ENCODE peak calls at places on chromosomes 5 and 9, in seven cellular contexts. One of them, this sample, is unnamed. For H3K36me3 and H3K27me3, the result is how much of the 10 kb centered on the place peaks cover.

GRCh38 chr5:97355775-97356174 is 172.7 kb upstream of the RIOK2 start:
- DNase-seq in MM.1S: no peak
- DNase-seq in CD8-positive, alpha-beta T cell: no peak
- DNase-seq in Peyer's patch: no peak
- DNase-seq in lung: no peak
- DNase-seq in BE2C: no peak
- DNase-seq in body of pancreas: no peak
- DNase-seq in this sample: no peak

GRCh38 chr5:154762700-154763099 is 7.5 kb downstream of the LARP1 start:
- DNase-seq in body of pancreas: no peak
- DNase-seq in CD8-positive, alpha-beta T cell: no peak
- DNase-seq in BE2C: no peak
- DNase-seq in Peyer's patch: no peak
- DNase-seq in lung: no peak
- DNase-seq in MM.1S: no peak
- DNase-seq in this sample: no peak

GRCh38 chr5:137072376-137073174 is 426.6 kb downstream of the SPOCK1 start:
- DNase-seq in lung: no peak
- DNase-seq in body of pancreas: no peak
- DNase-seq in MM.1S: no peak
- DNase-seq in CD8-positive, alpha-beta T cell: no peak
- DNase-seq in Peyer's patch: no peak
- DNase-seq in BE2C: no peak
- DNase-seq in this sample: no peak

GRCh38 chr5:157172408-157172807 is 6.3 kb upstream of the GARIN3 start:
- DNase-seq in body of pancreas: no peak
- DNase-seq in Peyer's patch: peak
- DNase-seq in CD8-positive, alpha-beta T cell: peak
- DNase-seq in MM.1S: peak
- DNase-seq in BE2C: no peak
- DNase-seq in lung: no peak
- DNase-seq in this sample: peak

GRCh38 chr9:4489919-4490704 is at the start of gene SLC1A1:
- DNase-seq in lung: peak
- DNase-seq in MM.1S: no peak
- DNase-seq in body of pancreas: peak
- DNase-seq in BE2C: no peak
- DNase-seq in Peyer's patch: peak
- DNase-seq in CD8-positive, alpha-beta T cell: no peak
- DNase-seq in this sample: peak

GRCh38 chr5:10635861-10636350 is 72.0 kb downstream of the ANKRD33B start:
- DNase-seq in MM.1S: no peak
- DNase-seq in CD8-positive, alpha-beta T cell: no peak
- DNase-seq in lung: no peak
- DNase-seq in Peyer's patch: peak
- DNase-seq in BE2C: no peak
- DNase-seq in body of pancreas: no peak
- DNase-seq in this sample: no peak

GRCh38 chr9:16726718-16727451 is 143.6 kb downstream of the BNC2 start:
- DNase-seq in Peyer's patch: no peak
- DNase-seq in CD8-positive, alpha-beta T cell: no peak
- DNase-seq in MM.1S: peak
- DNase-seq in lung: peak
- DNase-seq in body of pancreas: peak
- DNase-seq in BE2C: peak
- DNase-seq in this sample: peak

GRCh38 chr9:99103909-99104458 is 929 bp upstream of the TGFBR1 start:
- DNase-seq in BE2C: no peak
- DNase-seq in Peyer's patch: no peak
- DNase-seq in lung: peak
- DNase-seq in CD8-positive, alpha-beta T cell: no peak
- DNase-seq in MM.1S: no peak
- DNase-seq in body of pancreas: peak
- DNase-seq in this sample: no peak

GRCh38 chr9:113956901-113957777 is 81.0 kb downstream of the ZNF618 start:
- DNase-seq in lung: no peak
- DNase-seq in Peyer's patch: no peak
- DNase-seq in MM.1S: no peak
- DNase-seq in BE2C: no peak
- DNase-seq in CD8-positive, alpha-beta T cell: no peak
- DNase-seq in body of pancreas: no peak
- DNase-seq in this sample: no peak

GRCh38 chr9:91533382-91533781 is 109.8 kb upstream of the NFIL3 start:
- DNase-seq in MM.1S: no peak
- DNase-seq in lung: no peak
- DNase-seq in BE2C: no peak
- DNase-seq in body of pancreas: no peak
- DNase-seq in CD8-positive, alpha-beta T cell: no peak
- DNase-seq in Peyer's patch: no peak
- DNase-seq in this sample: no peak

GRCh38 chr9:137757613-137758029 is 120.0 kb upstream of the CACNA1B start:
- DNase-seq in CD8-positive, alpha-beta T cell: no peak
- DNase-seq in body of pancreas: no peak
- DNase-seq in lung: no peak
- DNase-seq in MM.1S: peak
- DNase-seq in BE2C: no peak
- DNase-seq in Peyer's patch: peak
- DNase-seq in this sample: peak

GRCh38 chr5:72015103-72015548 is 92.1 kb upstream of the MAP1B start:
- DNase-seq in lung: no peak
- DNase-seq in BE2C: peak
- DNase-seq in body of pancreas: peak
- DNase-seq in Peyer's patch: no peak
- DNase-seq in MM.1S: no peak
- DNase-seq in CD8-positive, alpha-beta T cell: no peak
- DNase-seq in this sample: no peak

GRCh38 chr9:2764371-2764770 is 47.1 kb downstream of the KCNV2 start:
- DNase-seq in CD8-positive, alpha-beta T cell: peak
- DNase-seq in body of pancreas: no peak
- DNase-seq in Peyer's patch: no peak
- DNase-seq in BE2C: no peak
- DNase-seq in lung: no peak
- DNase-seq in MM.1S: no peak
- DNase-seq in this sample: no peak

GRCh38 chr5:56516936-56517521 is 283.9 kb upstream of the ANKRD55 start:
- DNase-seq in Peyer's patch: no peak
- DNase-seq in MM.1S: no peak
- DNase-seq in CD8-positive, alpha-beta T cell: no peak
- DNase-seq in BE2C: peak
- DNase-seq in body of pancreas: peak
- DNase-seq in lung: no peak
- DNase-seq in this sample: no peak

GRCh38 chr9:126204708-126205225 is 121.9 kb upstream of the MVB12B start:
- DNase-seq in lung: no peak
- DNase-seq in BE2C: no peak
- DNase-seq in MM.1S: no peak
- DNase-seq in body of pancreas: no peak
- DNase-seq in Peyer's patch: no peak
- DNase-seq in CD8-positive, alpha-beta T cell: no peak
- DNase-seq in this sample: no peak

GRCh38 chr9:117679425-117679824 is 24.8 kb upstream of the TLR4 start:
- DNase-seq in lung: no peak
- DNase-seq in body of pancreas: no peak
- DNase-seq in MM.1S: no peak
- DNase-seq in Peyer's patch: no peak
- DNase-seq in CD8-positive, alpha-beta T cell: no peak
- DNase-seq in BE2C: no peak
- DNase-seq in this sample: no peak

GRCh38 chr5:20369151-20369550 is 381.2 kb upstream of the CDH18 start:
- DNase-seq in MM.1S: no peak
- DNase-seq in lung: no peak
- DNase-seq in body of pancreas: no peak
- DNase-seq in Peyer's patch: no peak
- DNase-seq in BE2C: no peak
- DNase-seq in CD8-positive, alpha-beta T cell: no peak
- DNase-seq in this sample: no peak

GRCh38 chr5:44336708-44337107 is 52.5 kb downstream of the FGF10 start:
- DNase-seq in Peyer's patch: no peak
- DNase-seq in body of pancreas: no peak
- DNase-seq in MM.1S: no peak
- DNase-seq in BE2C: no peak
- DNase-seq in CD8-positive, alpha-beta T cell: no peak
- DNase-seq in lung: no peak
- DNase-seq in this sample: no peak

GRCh38 chr5:125499969-125500368 is 753.5 kb upstream of the ZNF608 start:
- DNase-seq in lung: no peak
- DNase-seq in Peyer's patch: no peak
- DNase-seq in BE2C: no peak
- DNase-seq in CD8-positive, alpha-beta T cell: no peak
- DNase-seq in MM.1S: no peak
- DNase-seq in body of pancreas: no peak
- DNase-seq in this sample: no peak

GRCh38 chr5:84255318-84255717 is 129.4 kb downstream of the EDIL3 start:
- DNase-seq in MM.1S: peak
- DNase-seq in body of pancreas: no peak
- DNase-seq in Peyer's patch: no peak
- DNase-seq in BE2C: no peak
- DNase-seq in lung: no peak
- DNase-seq in CD8-positive, alpha-beta T cell: no peak
- DNase-seq in this sample: no peak

GRCh38 chr5:135456238-135457099 is 4.3 kb upstream of the TIFAB start:
- DNase-seq in lung: peak
- DNase-seq in MM.1S: no peak
- DNase-seq in body of pancreas: no peak
- DNase-seq in Peyer's patch: no peak
- DNase-seq in CD8-positive, alpha-beta T cell: no peak
- DNase-seq in BE2C: no peak
- DNase-seq in this sample: peak

GRCh38 chr9:21696411-21696865 is 106.0 kb upstream of the MTAP start:
- DNase-seq in lung: no peak
- DNase-seq in CD8-positive, alpha-beta T cell: no peak
- DNase-seq in Peyer's patch: no peak
- DNase-seq in MM.1S: no peak
- DNase-seq in BE2C: peak
- DNase-seq in body of pancreas: no peak
- DNase-seq in this sample: no peak

GRCh38 chr9:123090956-123091355 is 57.5 kb downstream of the GPR21 start:
- DNase-seq in body of pancreas: no peak
- DNase-seq in lung: no peak
- DNase-seq in BE2C: no peak
- DNase-seq in CD8-positive, alpha-beta T cell: no peak
- DNase-seq in MM.1S: no peak
- DNase-seq in Peyer's patch: no peak
- DNase-seq in this sample: no peak
- H3K36me3 ChIP-seq in body of pancreas: under half
- H3K36me3 ChIP-seq in lung: under half
- H3K36me3 ChIP-seq in BE2C: under half
- H3K36me3 ChIP-seq in CD8-positive, alpha-beta T cell: under half
- H3K36me3 ChIP-seq in MM.1S: under half
- H3K36me3 ChIP-seq in Peyer's patch: under half
- H3K36me3 ChIP-seq in this sample: under half

GRCh38 chr9:37622462-37622861 is 28.3 kb upstream of the FRMPD1 start:
- DNase-seq in MM.1S: no peak
- DNase-seq in CD8-positive, alpha-beta T cell: no peak
- DNase-seq in BE2C: peak
- DNase-seq in Peyer's patch: no peak
- DNase-seq in body of pancreas: no peak
- DNase-seq in lung: no peak
- DNase-seq in this sample: no peak

GRCh38 chr9:37624073-37624472 is 26.7 kb upstream of the FRMPD1 start:
- DNase-seq in CD8-positive, alpha-beta T cell: no peak
- DNase-seq in lung: no peak
- DNase-seq in Peyer's patch: no peak
- DNase-seq in body of pancreas: no peak
- DNase-seq in MM.1S: no peak
- DNase-seq in BE2C: no peak
- DNase-seq in this sample: no peak

GRCh38 chr9:37623267-37623666 is 27.5 kb upstream of the FRMPD1 start:
- DNase-seq in BE2C: no peak
- DNase-seq in body of pancreas: no peak
- DNase-seq in lung: no peak
- DNase-seq in CD8-positive, alpha-beta T cell: no peak
- DNase-seq in Peyer's patch: no peak
- DNase-seq in MM.1S: no peak
- DNase-seq in this sample: no peak

GRCh38 chr9:37625262-37626147 is 25.2 kb upstream of the FRMPD1 start:
- DNase-seq in MM.1S: no peak
- DNase-seq in CD8-positive, alpha-beta T cell: no peak
- DNase-seq in Peyer's patch: no peak
- DNase-seq in body of pancreas: no peak
- DNase-seq in lung: no peak
- DNase-seq in BE2C: no peak
- DNase-seq in this sample: peak

GRCh38 chr9:37626708-37627293 is 24.0 kb upstream of the FRMPD1 start:
- DNase-seq in CD8-positive, alpha-beta T cell: no peak
- DNase-seq in body of pancreas: no peak
- DNase-seq in lung: no peak
- DNase-seq in MM.1S: no peak
- DNase-seq in Peyer's patch: no peak
- DNase-seq in BE2C: no peak
- DNase-seq in this sample: no peak
- TF ChIP-seq CTCF in CD8-positive, alpha-beta T cell: no peak
- TF ChIP-seq CTCF in body of pancreas: no peak
- TF ChIP-seq CTCF in lung: no peak
- TF ChIP-seq CTCF in MM.1S: no peak
- TF ChIP-seq CTCF in Peyer's patch: no peak
- TF ChIP-seq CTCF in BE2C: no peak
- TF ChIP-seq CTCF in this sample: no peak

GRCh38 chr9:92807757-92808725 is 43.4 kb upstream of the BICD2 start:
- DNase-seq in MM.1S: peak
- DNase-seq in body of pancreas: no peak
- DNase-seq in CD8-positive, alpha-beta T cell: no peak
- DNase-seq in Peyer's patch: peak
- DNase-seq in BE2C: peak
- DNase-seq in lung: no peak
- DNase-seq in this sample: peak
- H3K27me3 ChIP-seq in MM.1S: under half
- H3K27me3 ChIP-seq in body of pancreas: under half
- H3K27me3 ChIP-seq in CD8-positive, alpha-beta T cell: under half
- H3K27me3 ChIP-seq in Peyer's patch: under half
- H3K27me3 ChIP-seq in BE2C: half or more
- H3K27me3 ChIP-seq in lung: under half
- H3K27me3 ChIP-seq in this sample: half or more

DNA sequence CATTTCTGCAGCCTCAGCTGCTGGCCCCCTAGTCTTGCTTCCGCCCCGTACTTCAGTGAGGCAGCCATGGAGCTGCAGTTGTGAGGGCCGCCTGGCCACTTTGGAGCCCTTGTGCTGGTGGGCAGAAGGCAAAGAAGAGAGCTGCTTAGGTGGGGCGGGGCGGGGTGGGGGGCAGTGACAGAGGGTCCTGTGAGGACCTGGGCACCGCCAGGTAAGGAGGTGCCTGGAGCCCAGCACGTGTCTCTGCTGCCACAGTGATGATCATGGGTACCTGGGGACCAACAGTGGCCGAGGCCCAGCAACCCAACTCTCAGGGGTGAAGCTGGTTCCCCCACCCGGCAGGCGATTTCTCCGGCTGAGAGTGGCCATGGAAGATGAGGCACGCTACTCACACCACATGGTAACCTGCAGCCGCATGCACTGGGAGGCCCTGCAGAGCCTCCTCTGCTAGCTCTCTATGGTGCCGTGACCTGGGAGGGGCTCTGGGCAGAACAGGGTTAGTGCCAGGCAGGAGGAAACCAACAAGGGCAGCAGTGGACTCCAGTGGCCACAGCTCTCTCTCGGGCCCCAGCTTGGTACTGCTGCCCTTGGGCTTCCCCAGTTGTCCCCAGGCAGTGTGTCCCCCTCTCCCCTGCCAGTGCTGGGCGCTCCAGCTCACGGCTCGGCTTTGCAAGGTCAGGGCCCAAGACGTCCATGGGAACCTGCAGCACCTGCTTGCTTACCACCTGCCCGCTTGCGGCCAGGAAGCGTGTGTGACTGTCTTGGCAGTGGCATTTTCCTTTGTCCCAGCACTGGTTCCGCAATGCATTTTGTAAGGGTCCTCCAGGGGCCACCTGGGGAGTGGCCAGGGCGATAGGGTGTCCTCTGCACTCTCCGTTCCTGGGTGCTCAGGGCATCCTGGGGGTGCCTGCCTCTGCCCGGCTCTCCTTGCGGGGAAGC is 24.0 kb downstream of the NDUFS6 start:
- DNase-seq in Peyer's patch: no peak
- DNase-seq in CD8-positive, alpha-beta T cell: no peak
- DNase-seq in BE2C: no peak
- DNase-seq in lung: no peak
- DNase-seq in MM.1S: no peak
- DNase-seq in body of pancreas: no peak
- DNase-seq in this sample: no peak
- H3K36me3 ChIP-seq in Peyer's patch: under half
- H3K36me3 ChIP-seq in CD8-positive, alpha-beta T cell: under half
- H3K36me3 ChIP-seq in BE2C: under half
- H3K36me3 ChIP-seq in lung: under half
- H3K36me3 ChIP-seq in MM.1S: under half
- H3K36me3 ChIP-seq in body of pancreas: under half
- H3K36me3 ChIP-seq in this sample: under half

This sample was measured in transverse colon.